ENCODE peak calls at places on chromosomes 12 and 14, in four cellular contexts. V, N, R and G are unnamed samples.

GRCh38 chr14:61493239-61493638 is 171.9 kb downstream of the PRKCH start:
- DNase-seq in R (no peak), V (no peak), N (no peak), G (no peak)

GRCh38 chr12:121494093-121494787 is 86.6 kb downstream of the KDM2B start:
- DNase-seq in R (peak; percentile 63), V (no peak), N (peak; percentile 8), G (peak; percentile 54)

GRCh38 chr12:28817524-28817923 is 331.6 kb upstream of the FAR2 start:
- DNase-seq in V (no peak), R (no peak), N (no peak), G (no peak)

GRCh38 chr12:47337581-47337980 is 257.8 kb upstream of the AMIGO2 start:
- DNase-seq in V (no peak), N (no peak), R (no peak), G (no peak)

GRCh38 chr14:77025744-77026165 is 2.8 kb downstream of the IRF2BPL start:
- DNase-seq in V (no peak), R (no peak), N (no peak), G (peak; percentile 45)

GRCh38 chr14:34302654-34303053 is 159.4 kb downstream of the SPTSSA start:
- DNase-seq in V (no peak), N (no peak), R (no peak), G (no peak)

GRCh38 chr12:115261691-115262398 is 577.9 kb upstream of the TBX3 start:
- DNase-seq in R (no peak), N (no peak), V (no peak), G (no peak)

GRCh38 chr14:52348796-52349195 is 34.7 kb downstream of the PTGER2 start:
- DNase-seq in R (no peak), N (no peak), V (no peak), G (no peak)

GRCh38 chr12:106954462-106955376 is 988 bp upstream of the TMEM263 start:
- DNase-seq in N (no peak), V (peak; percentile 38), R (peak; percentile 77), G (peak; percentile 36)

GRCh38 chr12:75784591-75784990 is 247.0 kb downstream of the PHLDA1 start:
- DNase-seq in V (peak; percentile 78), R (peak; percentile 55), N (no peak), G (peak; percentile 89)

GRCh38 chr12:51048601-51049369 is 658 bp downstream of the LETMD1 start:
- DNase-seq in N (no peak), R (no peak), V (no peak), G (no peak)

GRCh38 chr12:111393700-111394275 is 11.9 kb upstream of the SH2B3 start:
- DNase-seq in N (no peak), R (peak; percentile 64), V (no peak), G (no peak)

GRCh38 chr12:129762436-129762835 is 141.4 kb downstream of the TMEM132D start:
- DNase-seq in V (no peak), N (no peak), R (no peak), G (no peak)

GRCh38 chr12:52087961-52088820 is 8.7 kb downstream of the SMIM41 start:
- DNase-seq in N (no peak), R (peak; percentile 60), V (peak; percentile 6), G (peak; percentile 49)

GRCh38 chr12:19575307-19576243 is 136.3 kb downstream of the AEBP2 start:
- DNase-seq in V (peak; percentile 43), R (no peak), N (peak; percentile 18), G (peak; percentile 95)

GRCh38 chr14:51445001-51445390 is 204.9 kb downstream of the TMX1 start:
- DNase-seq in N (no peak), R (no peak), V (no peak), G (no peak)

GRCh38 chr12:100331871-100332270 is 25.0 kb upstream of the SLC17A8 start:
- DNase-seq in N (no peak), R (no peak), V (no peak), G (no peak)

GRCh38 chr12:15979096-15980091 is 68.3 kb downstream of the DERA start:
- DNase-seq in N (no peak), R (no peak), V (no peak), G (peak; percentile 35)

GRCh38 chr12:104358353-104359003 is 54.9 kb downstream of the EID3 start:
- DNase-seq in V (peak; percentile 41), R (peak; percentile 67), N (peak; percentile 35), G (peak; percentile 53)

GRCh38 chr14:75264036-75264435 is 14.6 kb upstream of the FOS start:
- DNase-seq in N (no peak), V (peak; percentile 70), R (no peak), G (no peak)

GRCh38 chr12:15830538-15830937 is 41.4 kb upstream of the EPS8 start:
- DNase-seq in R (no peak), N (no peak), V (no peak), G (no peak)

GRCh38 chr14:22814945-22815713 is at the start of gene SLC7A7:
- DNase-seq in R (no peak), V (no peak), N (no peak), G (no peak)

GRCh38 chr14:60266021-60266937 is 17.3 kb downstream of the PPM1A start:
- DNase-seq in R (no peak), V (no peak), N (peak; percentile 27), G (peak; percentile 43)

GRCh38 chr12:123938679-123939480 is 33.8 kb downstream of the CCDC92 start:
- DNase-seq in V (no peak), N (no peak), R (no peak), G (peak; percentile 46)

GRCh38 chr14:53663709-53664108 is 292.9 kb downstream of the BMP4 start:
- DNase-seq in V (no peak), N (peak; percentile 47), R (peak; percentile 47), G (no peak)

GRCh38 chr14:24307575-24308341 is at the start of gene CIDEB:
- DNase-seq in V (no peak), R (no peak), N (no peak), G (peak; percentile 67)

GRCh38 chr12:75877588-75878381 is 153.8 kb downstream of the PHLDA1 start:
- DNase-seq in V (no peak), R (no peak), N (no peak), G (peak; percentile 18)

GRCh38 chr12:5912437-5913334 is 32.4 kb downstream of the ANO2 start:
- DNase-seq in N (no peak), R (no peak), V (no peak), G (no peak)

GRCh38 chr12:22100952-22101748 is 55.1 kb downstream of the CMAS start:
- DNase-seq in V (no peak), R (no peak), N (peak; percentile 18), G (peak; percentile 49)

GRCh38 chr14:31387091-31387490 is 33.3 kb downstream of the HEATR5A start:
- DNase-seq in R (no peak), N (no peak), V (no peak), G (no peak)
- H3K4me1 ChIP-seq in R (peaks cover 15% of the 10 kb centered on the region), N (no peaks in the 10 kb centered on the region), V (no peaks in the 10 kb centered on the region), G (no peaks in the 10 kb centered on the region)

GRCh38 chr12:2393016-2393415 is 340.2 kb downstream of the CACNA1C start:
- DNase-seq in V (no peak), N (no peak), R (no peak), G (no peak)
- TF ChIP-seq CTCF in V (no peak), N (no peak), R (no peak), G (no peak)

GRCh38 chr14:50363734-50364113 is 33.0 kb downstream of the CDKL1 start:
- DNase-seq in R (no peak), N (no peak), V (no peak), G (no peak)
- H3K4me3 ChIP-seq in R (peak overlapping the region; percentile 33), N (no peak overlapping the region), V (peak overlapping the region; percentile 18), G (no peak overlapping the region)

GRCh38 chr12:49565956-49566265 is 2.0 kb downstream of the MCRS1 start:
- DNase-seq in V (no peak), N (no peak), R (no peak), G (no peak)
- H3K4me1 ChIP-seq in V (peaks cover 10% of the 10 kb centered on the region), N (peaks cover 15% of the 10 kb centered on the region), R (peaks cover 40% of the 10 kb centered on the region), G (no peaks in the 10 kb centered on the region)

GRCh38 chr14:106094654-106095189 is 568.3 kb downstream of the TMEM121 start:
- DNase-seq in V (no peak), R (peak; percentile 52), N (no peak), G (no peak)
- TF ChIP-seq CTCF in V (no peak), R (no peak), N (peak; percentile 40), G (no peak)

GRCh38 chr12:44696542-44696941 is 179.6 kb downstream of the NELL2 start:
- DNase-seq in N (no peak), V (no peak), R (no peak), G (no peak)

GRCh38 chr12:44697489-44697888 is 178.6 kb downstream of the NELL2 start:
- DNase-seq in R (no peak), V (no peak), N (no peak), G (no peak)

GRCh38 chr12:44689587-44689986 is 186.5 kb downstream of the NELL2 start:
- DNase-seq in V (no peak), R (no peak), N (no peak), G (no peak)

DNA sequence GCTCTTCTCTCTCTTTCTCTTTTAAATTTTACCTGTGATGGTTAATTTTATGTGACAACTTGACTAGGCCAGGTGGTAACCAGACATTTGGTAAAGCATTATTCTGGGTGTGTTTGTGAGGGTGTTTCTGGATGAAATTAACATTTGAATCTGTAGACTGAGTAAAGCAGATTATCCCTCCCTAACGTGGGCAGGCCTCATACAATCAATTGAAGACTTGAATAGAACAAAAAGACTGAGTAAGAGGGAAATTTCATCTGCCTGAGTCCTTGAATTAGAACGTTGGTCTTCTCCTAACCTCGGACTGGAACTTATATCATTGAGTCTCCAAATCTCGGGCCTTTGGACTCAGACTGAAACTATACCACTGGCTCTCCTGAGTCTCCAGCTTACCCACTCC is 182.1 kb downstream of the NELL2 start:
- DNase-seq in R (no peak), V (no peak), N (no peak), G (no peak)
- H3K4me3 ChIP-seq in R (no peak overlapping the region), V (no peak overlapping the region), N (no peak overlapping the region), G (no peak overlapping the region)

DNA sequence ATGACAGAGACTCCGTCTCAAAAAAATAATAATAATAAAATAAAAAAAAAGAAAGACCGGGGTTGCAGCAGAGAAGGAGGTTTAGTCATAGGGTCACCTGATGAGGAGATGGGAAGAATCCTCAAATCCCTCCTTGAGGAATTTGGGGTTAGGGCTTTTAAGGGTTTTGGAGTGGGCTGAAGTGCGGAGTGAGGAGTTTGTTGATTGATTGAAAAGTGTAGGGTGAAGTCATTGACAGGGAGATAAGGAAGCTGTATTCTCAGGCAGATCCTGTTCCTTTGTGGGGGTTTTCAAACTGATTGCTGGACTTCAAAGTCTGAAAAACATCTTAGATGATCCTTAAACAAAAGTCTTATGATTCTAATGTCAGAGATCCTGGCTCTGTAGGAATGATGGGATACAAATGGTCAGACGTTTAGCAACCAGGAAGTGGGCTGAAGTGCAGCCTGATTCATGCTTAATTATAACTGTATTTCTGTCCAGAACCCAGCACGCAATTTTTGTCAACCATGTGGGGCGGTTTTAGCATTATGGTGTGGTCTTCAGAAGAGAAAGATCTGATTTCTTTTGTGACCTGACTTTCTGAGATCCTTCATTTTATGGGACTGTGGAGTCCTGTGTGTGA is 16.0 kb downstream of the FNTB start:
- DNase-seq in N (no peak), R (no peak), V (no peak), G (no peak)
- H3K4me1 ChIP-seq in N (peaks cover 19% of the 10 kb centered on the region), R (peaks cover 27% of the 10 kb centered on the region), V (no peaks in the 10 kb centered on the region), G (no peaks in the 10 kb centered on the region)

GRCh38 chr14:99460793-99461192 is 19.9 kb downstream of the SETD3 start:
- DNase-seq in R (no peak), N (no peak), V (no peak), G (no peak)
- TF ChIP-seq CTCF in R (no peak), N (no peak), V (no peak), G (no peak)